ENCODE peak calls at places on chromosomes 3 and 15, in seven cellular contexts. One of them, this sample, is unnamed.

GRCh38 chr3:106683931-106684330 is 693.3 kb upstream of the CCDC54 start:
- DNase-seq in H1: no peak
- DNase-seq in SK-N-SH: no peak
- DNase-seq in HepG2: no peak
- DNase-seq in HCT116: no peak
- DNase-seq in K562: no peak
- DNase-seq in GM12878: no peak
- DNase-seq in this sample: no peak

GRCh38 chr15:50190166-50190570 is 8.2 kb downstream of the SLC27A2 start:
- DNase-seq in H1: no peak
- DNase-seq in SK-N-SH: no peak
- DNase-seq in HepG2: no peak
- DNase-seq in HCT116: no peak
- DNase-seq in K562: no peak
- DNase-seq in GM12878: no peak
- DNase-seq in this sample: no peak

GRCh38 chr3:12141350-12141749 is 17.4 kb downstream of the TIMP4 start:
- DNase-seq in H1: no peak
- DNase-seq in SK-N-SH: no peak
- DNase-seq in HepG2: no peak
- DNase-seq in HCT116: no peak
- DNase-seq in K562: no peak
- DNase-seq in GM12878: no peak
- DNase-seq in this sample: no peak

GRCh38 chr15:78893538-78893937 is 20.8 kb downstream of the MORF4L1 start:
- DNase-seq in H1: no peak
- DNase-seq in SK-N-SH: no peak
- DNase-seq in HepG2: no peak
- DNase-seq in HCT116: no peak
- DNase-seq in K562: no peak
- DNase-seq in GM12878: no peak
- DNase-seq in this sample: no peak

GRCh38 chr15:72340366-72340765 is 20.4 kb upstream of the CELF6 start:
- DNase-seq in H1: no peak
- DNase-seq in SK-N-SH: no peak
- DNase-seq in HepG2: no peak
- DNase-seq in HCT116: no peak
- DNase-seq in K562: no peak
- DNase-seq in GM12878: no peak
- DNase-seq in this sample: no peak

GRCh38 chr3:45566951-45567411 is 27.6 kb upstream of the LIMD1 start:
- DNase-seq in H1: no peak
- DNase-seq in SK-N-SH: no peak
- DNase-seq in HepG2: no peak
- DNase-seq in HCT116: no peak
- DNase-seq in K562: no peak
- DNase-seq in GM12878: no peak
- DNase-seq in this sample: no peak

GRCh38 chr3:5095879-5096278 is 26.2 kb upstream of the ARL8B start:
- DNase-seq in H1: peak
- DNase-seq in SK-N-SH: peak
- DNase-seq in HepG2: no peak
- DNase-seq in HCT116: no peak
- DNase-seq in K562: no peak
- DNase-seq in GM12878: no peak
- DNase-seq in this sample: no peak

GRCh38 chr3:189772584-189772983 is 141.4 kb downstream of the TP63 start:
- DNase-seq in H1: no peak
- DNase-seq in SK-N-SH: no peak
- DNase-seq in HepG2: no peak
- DNase-seq in HCT116: no peak
- DNase-seq in K562: no peak
- DNase-seq in GM12878: no peak
- DNase-seq in this sample: no peak

GRCh38 chr3:123290107-123290930 is 88.6 kb downstream of the SEC22A start:
- DNase-seq in H1: no peak
- DNase-seq in SK-N-SH: no peak
- DNase-seq in HepG2: no peak
- DNase-seq in HCT116: no peak
- DNase-seq in K562: no peak
- DNase-seq in GM12878: no peak
- DNase-seq in this sample: no peak

GRCh38 chr3:24060055-24060454 is 115.0 kb downstream of the NR1D2 start:
- DNase-seq in H1: no peak
- DNase-seq in SK-N-SH: no peak
- DNase-seq in HepG2: no peak
- DNase-seq in HCT116: no peak
- DNase-seq in K562: no peak
- DNase-seq in GM12878: no peak
- DNase-seq in this sample: no peak

GRCh38 chr3:147191795-147192385 is 214.5 kb downstream of the ZIC4 start:
- DNase-seq in H1: no peak
- DNase-seq in SK-N-SH: peak
- DNase-seq in HepG2: peak
- DNase-seq in HCT116: peak
- DNase-seq in K562: peak
- DNase-seq in GM12878: peak
- DNase-seq in this sample: peak

GRCh38 chr3:464255-464654 is 267.7 kb downstream of the CHL1 start:
- DNase-seq in H1: no peak
- DNase-seq in SK-N-SH: no peak
- DNase-seq in HepG2: no peak
- DNase-seq in HCT116: no peak
- DNase-seq in K562: no peak
- DNase-seq in GM12878: no peak
- DNase-seq in this sample: no peak

GRCh38 chr3:127286571-127287140 is 1.2 kb downstream of the PRR20G start:
- DNase-seq in H1: no peak
- DNase-seq in SK-N-SH: no peak
- DNase-seq in HepG2: no peak
- DNase-seq in HCT116: no peak
- DNase-seq in K562: no peak
- DNase-seq in GM12878: no peak
- DNase-seq in this sample: no peak

GRCh38 chr3:12439161-12439560 is 45.1 kb upstream of the TSEN2 start:
- DNase-seq in H1: no peak
- DNase-seq in SK-N-SH: no peak
- DNase-seq in HepG2: no peak
- DNase-seq in HCT116: no peak
- DNase-seq in K562: no peak
- DNase-seq in GM12878: no peak
- DNase-seq in this sample: no peak

GRCh38 chr15:85753791-85754452 is 40.8 kb downstream of the KLHL25 start:
- DNase-seq in H1: no peak
- DNase-seq in SK-N-SH: no peak
- DNase-seq in HepG2: no peak
- DNase-seq in HCT116: no peak
- DNase-seq in K562: no peak
- DNase-seq in GM12878: no peak
- DNase-seq in this sample: no peak

GRCh38 chr3:50620420-50620819 is 3.5 kb downstream of the MAPKAPK3 start:
- DNase-seq in H1: no peak
- DNase-seq in SK-N-SH: no peak
- DNase-seq in HepG2: no peak
- DNase-seq in HCT116: no peak
- DNase-seq in K562: no peak
- DNase-seq in GM12878: no peak
- DNase-seq in this sample: no peak
- TF ChIP-seq JUND in H1: no peak
- TF ChIP-seq JUND in SK-N-SH: no peak
- TF ChIP-seq JUND in HepG2: no peak
- TF ChIP-seq JUND in HCT116: no peak
- TF ChIP-seq JUND in K562: no peak
- TF ChIP-seq JUND in GM12878: no peak
- TF ChIP-seq JUND in this sample: no peak

GRCh38 chr3:43737001-43737440 is 46.3 kb downstream of the ABHD5 start:
- DNase-seq in H1: no peak
- DNase-seq in SK-N-SH: no peak
- DNase-seq in HepG2: no peak
- DNase-seq in HCT116: no peak
- DNase-seq in K562: no peak
- DNase-seq in GM12878: no peak
- DNase-seq in this sample: no peak

GRCh38 chr3:43735618-43736017 is 44.9 kb downstream of the ABHD5 start:
- DNase-seq in H1: no peak
- DNase-seq in SK-N-SH: no peak
- DNase-seq in HepG2: peak
- DNase-seq in HCT116: no peak
- DNase-seq in K562: no peak
- DNase-seq in GM12878: no peak
- DNase-seq in this sample: no peak

GRCh38 chr3:43738305-43738704 is 47.6 kb downstream of the ABHD5 start:
- DNase-seq in H1: no peak
- DNase-seq in SK-N-SH: no peak
- DNase-seq in HepG2: no peak
- DNase-seq in HCT116: no peak
- DNase-seq in K562: no peak
- DNase-seq in GM12878: no peak
- DNase-seq in this sample: no peak

GRCh38 chr3:43733459-43734384 is 43.0 kb downstream of the ABHD5 start:
- DNase-seq in H1: no peak
- DNase-seq in SK-N-SH: no peak
- DNase-seq in HepG2: no peak
- DNase-seq in HCT116: no peak
- DNase-seq in K562: peak
- DNase-seq in GM12878: no peak
- DNase-seq in this sample: no peak

GRCh38 chr3:43736558-43736995 is 45.8 kb downstream of the ABHD5 start:
- DNase-seq in H1: no peak
- DNase-seq in SK-N-SH: no peak
- DNase-seq in HepG2: no peak
- DNase-seq in HCT116: no peak
- DNase-seq in K562: no peak
- DNase-seq in GM12878: no peak
- DNase-seq in this sample: no peak
- TF ChIP-seq JUND in H1: no peak
- TF ChIP-seq JUND in SK-N-SH: no peak
- TF ChIP-seq JUND in HepG2: no peak
- TF ChIP-seq JUND in HCT116: no peak
- TF ChIP-seq JUND in K562: peak
- TF ChIP-seq JUND in GM12878: no peak
- TF ChIP-seq JUND in this sample: no peak

GRCh38 chr3:155334215-155334896 is 40.9 kb upstream of the STRIT1 start:
- DNase-seq in H1: no peak
- DNase-seq in SK-N-SH: peak
- DNase-seq in HepG2: no peak
- DNase-seq in HCT116: no peak
- DNase-seq in K562: no peak
- DNase-seq in GM12878: no peak
- DNase-seq in this sample: no peak

GRCh38 chr3:155334897-155335883 is 41.7 kb upstream of the STRIT1 start:
- DNase-seq in H1: no peak
- DNase-seq in SK-N-SH: peak
- DNase-seq in HepG2: no peak
- DNase-seq in HCT116: no peak
- DNase-seq in K562: peak
- DNase-seq in GM12878: peak
- DNase-seq in this sample: no peak

GRCh38 chr3:155329513-155330048 is 36.1 kb upstream of the STRIT1 start:
- DNase-seq in H1: no peak
- DNase-seq in SK-N-SH: no peak
- DNase-seq in HepG2: no peak
- DNase-seq in HCT116: no peak
- DNase-seq in K562: no peak
- DNase-seq in GM12878: no peak
- DNase-seq in this sample: no peak

GRCh38 chr3:155330356-155330755 is 36.9 kb upstream of the STRIT1 start:
- DNase-seq in H1: no peak
- DNase-seq in SK-N-SH: no peak
- DNase-seq in HepG2: no peak
- DNase-seq in HCT116: no peak
- DNase-seq in K562: no peak
- DNase-seq in GM12878: no peak
- DNase-seq in this sample: no peak

DNA sequence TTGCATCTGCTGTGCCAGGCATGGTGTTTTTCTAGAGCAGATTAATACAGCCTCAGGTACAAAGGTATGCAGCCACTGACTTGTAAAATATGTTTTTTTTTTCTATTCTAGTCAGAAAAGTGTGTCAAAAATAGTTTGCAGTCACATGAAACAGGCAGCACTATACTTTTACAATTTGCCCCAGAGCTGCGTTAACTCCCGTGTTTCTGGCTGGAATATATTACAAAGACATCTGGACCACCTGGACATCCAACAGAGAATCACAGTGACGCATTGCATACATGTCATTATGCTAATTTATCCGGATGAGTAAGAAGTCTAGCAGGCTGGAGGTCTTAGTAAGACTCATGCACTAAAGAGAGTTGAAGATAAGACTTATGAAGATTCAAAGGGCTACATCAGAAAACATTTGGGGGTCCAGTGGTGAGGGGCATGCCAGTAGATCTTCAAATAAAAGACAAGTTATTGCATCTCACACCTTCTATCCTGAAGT is 39.2 kb upstream of the STRIT1 start:
- DNase-seq in H1: no peak
- DNase-seq in SK-N-SH: no peak
- DNase-seq in HepG2: no peak
- DNase-seq in HCT116: no peak
- DNase-seq in K562: no peak
- DNase-seq in GM12878: no peak
- DNase-seq in this sample: no peak
- TF ChIP-seq JUND in H1: no peak
- TF ChIP-seq JUND in SK-N-SH: no peak
- TF ChIP-seq JUND in HepG2: no peak
- TF ChIP-seq JUND in HCT116: no peak
- TF ChIP-seq JUND in K562: no peak
- TF ChIP-seq JUND in GM12878: no peak
- TF ChIP-seq JUND in this sample: no peak

DNA sequence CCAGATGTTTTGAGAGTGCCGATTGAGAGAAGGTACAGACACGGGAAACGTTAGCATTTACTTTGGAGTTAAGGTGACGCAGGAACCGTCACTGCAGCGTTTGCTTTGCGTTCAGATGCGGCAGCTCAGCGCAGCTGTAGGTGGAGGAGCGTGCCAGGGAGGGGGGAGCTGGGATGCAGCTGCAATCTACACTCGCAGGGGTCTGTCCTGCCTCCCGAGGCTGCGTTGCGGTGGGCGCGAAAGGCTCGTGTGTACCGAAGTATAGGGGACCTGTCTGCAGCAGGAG is 425 bp upstream of the FYTTD1 start:
- DNase-seq in H1: no peak
- DNase-seq in SK-N-SH: peak
- DNase-seq in HepG2: no peak
- DNase-seq in HCT116: peak
- DNase-seq in K562: peak
- DNase-seq in GM12878: no peak
- DNase-seq in this sample: peak
- TF ChIP-seq JUND in H1: no peak
- TF ChIP-seq JUND in SK-N-SH: no peak
- TF ChIP-seq JUND in HepG2: no peak
- TF ChIP-seq JUND in HCT116: no peak
- TF ChIP-seq JUND in K562: no peak
- TF ChIP-seq JUND in GM12878: no peak
- TF ChIP-seq JUND in this sample: no peak

GRCh38 chr3:48414376-48415250 is 15.3 kb downstream of the PLXNB1 start:
- DNase-seq in H1: no peak
- DNase-seq in SK-N-SH: no peak
- DNase-seq in HepG2: no peak
- DNase-seq in HCT116: no peak
- DNase-seq in K562: no peak
- DNase-seq in GM12878: no peak
- DNase-seq in this sample: no peak
- TF ChIP-seq JUND in H1: no peak
- TF ChIP-seq JUND in SK-N-SH: no peak
- TF ChIP-seq JUND in HepG2: no peak
- TF ChIP-seq JUND in HCT116: no peak
- TF ChIP-seq JUND in K562: no peak
- TF ChIP-seq JUND in GM12878: no peak
- TF ChIP-seq JUND in this sample: no peak

GRCh38 chr3:65400893-65401292 is 637.8 kb downstream of the MAGI1 start:
- DNase-seq in H1: no peak
- DNase-seq in SK-N-SH: no peak
- DNase-seq in HepG2: no peak
- DNase-seq in HCT116: no peak
- DNase-seq in K562: no peak
- DNase-seq in GM12878: no peak
- DNase-seq in this sample: no peak
- TF ChIP-seq JUND in H1: no peak
- TF ChIP-seq JUND in SK-N-SH: no peak
- TF ChIP-seq JUND in HepG2: no peak
- TF ChIP-seq JUND in HCT116: no peak
- TF ChIP-seq JUND in K562: no peak
- TF ChIP-seq JUND in GM12878: no peak
- TF ChIP-seq JUND in this sample: no peak